ENCODE peak calls at places on chromosomes 6 and 20, in six cellular contexts. One of them, this sample, is unnamed.

GRCh38 chr6:108559884-108560462 is 744 bp upstream of the FOXO3 start:
- DNase-seq in left lung: peak
- DNase-seq in choroid plexus epithelial cell: peak
- DNase-seq in iPS DF 6.9: no peak
- DNase-seq in AG04450: no peak
- DNase-seq in tibial nerve: peak
- DNase-seq in this sample: peak

GRCh38 chr20:24100370-24101011 is 111.9 kb upstream of the GGTLC1 start:
- DNase-seq in left lung: no peak
- DNase-seq in choroid plexus epithelial cell: peak
- DNase-seq in iPS DF 6.9: no peak
- DNase-seq in AG04450: no peak
- DNase-seq in tibial nerve: no peak
- DNase-seq in this sample: no peak

GRCh38 chr20:26163890-26164289 is 467.2 kb upstream of the ZNF337 start:
- DNase-seq in left lung: no peak
- DNase-seq in choroid plexus epithelial cell: peak
- DNase-seq in iPS DF 6.9: no peak
- DNase-seq in AG04450: peak
- DNase-seq in tibial nerve: no peak
- DNase-seq in this sample: peak

GRCh38 chr6:15630202-15630601 is 32.6 kb downstream of the DTNBP1 start:
- DNase-seq in left lung: no peak
- DNase-seq in choroid plexus epithelial cell: peak
- DNase-seq in iPS DF 6.9: no peak
- DNase-seq in AG04450: no peak
- DNase-seq in tibial nerve: no peak
- DNase-seq in this sample: no peak

GRCh38 chr6:137115653-137116052 is 57.8 kb downstream of the IL22RA2 start:
- DNase-seq in left lung: no peak
- DNase-seq in choroid plexus epithelial cell: peak
- DNase-seq in iPS DF 6.9: no peak
- DNase-seq in AG04450: no peak
- DNase-seq in tibial nerve: no peak
- DNase-seq in this sample: no peak

GRCh38 chr6:21864211-21864610 is 270.7 kb downstream of the SOX4 start:
- DNase-seq in left lung: no peak
- DNase-seq in choroid plexus epithelial cell: no peak
- DNase-seq in iPS DF 6.9: no peak
- DNase-seq in AG04450: no peak
- DNase-seq in tibial nerve: no peak
- DNase-seq in this sample: no peak

GRCh38 chr6:18259675-18260447 is 4.5 kb downstream of the DEK start:
- DNase-seq in left lung: no peak
- DNase-seq in choroid plexus epithelial cell: no peak
- DNase-seq in iPS DF 6.9: no peak
- DNase-seq in AG04450: no peak
- DNase-seq in tibial nerve: no peak
- DNase-seq in this sample: no peak

GRCh38 chr6:161618816-161619454 is 345.1 kb upstream of the AGPAT4 start:
- DNase-seq in left lung: no peak
- DNase-seq in choroid plexus epithelial cell: peak
- DNase-seq in iPS DF 6.9: peak
- DNase-seq in AG04450: no peak
- DNase-seq in tibial nerve: no peak
- DNase-seq in this sample: no peak

GRCh38 chr6:168700880-168701279 is 259.9 kb downstream of the SMOC2 start:
- DNase-seq in left lung: no peak
- DNase-seq in choroid plexus epithelial cell: no peak
- DNase-seq in iPS DF 6.9: no peak
- DNase-seq in AG04450: no peak
- DNase-seq in tibial nerve: no peak
- DNase-seq in this sample: no peak

GRCh38 chr6:28948782-28949486 is 25.1 kb upstream of the TRIM27 start:
- DNase-seq in left lung: no peak
- DNase-seq in choroid plexus epithelial cell: no peak
- DNase-seq in iPS DF 6.9: no peak
- DNase-seq in AG04450: no peak
- DNase-seq in tibial nerve: no peak
- DNase-seq in this sample: no peak

GRCh38 chr6:167566711-167567141 is 241.8 kb downstream of the TTLL2 start:
- DNase-seq in left lung: no peak
- DNase-seq in choroid plexus epithelial cell: no peak
- DNase-seq in iPS DF 6.9: no peak
- DNase-seq in AG04450: no peak
- DNase-seq in tibial nerve: no peak
- DNase-seq in this sample: no peak

GRCh38 chr20:21505810-21506530 is 7.9 kb downstream of the NKX2-2 start:
- DNase-seq in left lung: no peak
- DNase-seq in choroid plexus epithelial cell: peak
- DNase-seq in iPS DF 6.9: no peak
- DNase-seq in AG04450: no peak
- DNase-seq in tibial nerve: no peak
- DNase-seq in this sample: no peak

GRCh38 chr6:139392834-139393233 is 18.4 kb upstream of the CITED2 start:
- DNase-seq in left lung: no peak
- DNase-seq in choroid plexus epithelial cell: peak
- DNase-seq in iPS DF 6.9: no peak
- DNase-seq in AG04450: no peak
- DNase-seq in tibial nerve: no peak
- DNase-seq in this sample: no peak

GRCh38 chr20:8443464-8444072 is 311.5 kb downstream of the PLCB1 start:
- DNase-seq in left lung: no peak
- DNase-seq in choroid plexus epithelial cell: no peak
- DNase-seq in iPS DF 6.9: peak
- DNase-seq in AG04450: no peak
- DNase-seq in tibial nerve: no peak
- DNase-seq in this sample: no peak

GRCh38 chr6:159217595-159218275 is 48.5 kb downstream of the FNDC1 start:
- DNase-seq in left lung: no peak
- DNase-seq in choroid plexus epithelial cell: peak
- DNase-seq in iPS DF 6.9: peak
- DNase-seq in AG04450: peak
- DNase-seq in tibial nerve: no peak
- DNase-seq in this sample: no peak

GRCh38 chr6:108293527-108294296 is 1.1 kb upstream of the AFG1L start:
- DNase-seq in left lung: no peak
- DNase-seq in choroid plexus epithelial cell: no peak
- DNase-seq in iPS DF 6.9: no peak
- DNase-seq in AG04450: no peak
- DNase-seq in tibial nerve: no peak
- DNase-seq in this sample: no peak

GRCh38 chr6:102619585-102619984 is 1226.1 kb downstream of the GRIK2 start:
- DNase-seq in left lung: no peak
- DNase-seq in choroid plexus epithelial cell: peak
- DNase-seq in iPS DF 6.9: no peak
- DNase-seq in AG04450: no peak
- DNase-seq in tibial nerve: no peak
- DNase-seq in this sample: no peak

GRCh38 chr6:125867483-125867935 is 76.7 kb downstream of the NCOA7 start:
- DNase-seq in left lung: peak
- DNase-seq in choroid plexus epithelial cell: peak
- DNase-seq in iPS DF 6.9: no peak
- DNase-seq in AG04450: peak
- DNase-seq in tibial nerve: no peak
- DNase-seq in this sample: peak

GRCh38 chr6:71602385-71602949 is 283.9 kb upstream of the RIMS1 start:
- DNase-seq in left lung: no peak
- DNase-seq in choroid plexus epithelial cell: no peak
- DNase-seq in iPS DF 6.9: no peak
- DNase-seq in AG04450: no peak
- DNase-seq in tibial nerve: no peak
- DNase-seq in this sample: no peak

GRCh38 chr6:41022294-41022693 is 16.7 kb downstream of the UNC5CL start:
- DNase-seq in left lung: no peak
- DNase-seq in choroid plexus epithelial cell: peak
- DNase-seq in iPS DF 6.9: no peak
- DNase-seq in AG04450: no peak
- DNase-seq in tibial nerve: no peak
- DNase-seq in this sample: no peak

GRCh38 chr6:148398244-148398643 is 55.6 kb downstream of the SASH1 start:
- DNase-seq in left lung: no peak
- DNase-seq in choroid plexus epithelial cell: no peak
- DNase-seq in iPS DF 6.9: no peak
- DNase-seq in AG04450: no peak
- DNase-seq in tibial nerve: no peak
- DNase-seq in this sample: no peak

GRCh38 chr20:36490191-36490590 is 51.1 kb upstream of the MYL9 start:
- DNase-seq in left lung: no peak
- DNase-seq in choroid plexus epithelial cell: no peak
- DNase-seq in iPS DF 6.9: no peak
- DNase-seq in AG04450: no peak
- DNase-seq in tibial nerve: no peak
- DNase-seq in this sample: no peak

GRCh38 chr6:109793793-109794192 is 102.7 kb downstream of the FIG4 start:
- DNase-seq in left lung: no peak
- DNase-seq in choroid plexus epithelial cell: peak
- DNase-seq in iPS DF 6.9: no peak
- DNase-seq in AG04450: peak
- DNase-seq in tibial nerve: no peak
- DNase-seq in this sample: peak

GRCh38 chr20:44747166-44748004 is 1.7 kb downstream of the KCNK15 start:
- DNase-seq in left lung: peak
- DNase-seq in choroid plexus epithelial cell: peak
- DNase-seq in iPS DF 6.9: peak
- DNase-seq in AG04450: peak
- DNase-seq in tibial nerve: peak
- DNase-seq in this sample: no peak

GRCh38 chr20:25032478-25033183 is 25.3 kb downstream of the ACSS1 start:
- DNase-seq in left lung: no peak
- DNase-seq in choroid plexus epithelial cell: no peak
- DNase-seq in iPS DF 6.9: no peak
- DNase-seq in AG04450: no peak
- DNase-seq in tibial nerve: peak
- DNase-seq in this sample: no peak

GRCh38 chr6:144248470-144249301 is 36.4 kb upstream of the UTRN start:
- DNase-seq in left lung: no peak
- DNase-seq in choroid plexus epithelial cell: peak
- DNase-seq in iPS DF 6.9: no peak
- DNase-seq in AG04450: peak
- DNase-seq in tibial nerve: no peak
- DNase-seq in this sample: peak

GRCh38 chr6:163648868-163649267 is 234.3 kb downstream of the QKI start:
- DNase-seq in left lung: no peak
- DNase-seq in choroid plexus epithelial cell: no peak
- DNase-seq in iPS DF 6.9: no peak
- DNase-seq in AG04450: no peak
- DNase-seq in tibial nerve: no peak
- DNase-seq in this sample: no peak

GRCh38 chr20:46031701-46032254 is 2.8 kb downstream of the SLC12A5 start:
- DNase-seq in left lung: no peak
- DNase-seq in choroid plexus epithelial cell: no peak
- DNase-seq in iPS DF 6.9: no peak
- DNase-seq in AG04450: no peak
- DNase-seq in tibial nerve: no peak
- DNase-seq in this sample: no peak

GRCh38 chr6:13234130-13234529 is 94.2 kb downstream of the TBC1D7 start:
- DNase-seq in left lung: no peak
- DNase-seq in choroid plexus epithelial cell: no peak
- DNase-seq in iPS DF 6.9: no peak
- DNase-seq in AG04450: no peak
- DNase-seq in tibial nerve: no peak
- DNase-seq in this sample: no peak

GRCh38 chr20:41177636-41178035 is 40.3 kb downstream of the PLCG1 start:
- DNase-seq in left lung: no peak
- DNase-seq in choroid plexus epithelial cell: peak
- DNase-seq in iPS DF 6.9: no peak
- DNase-seq in AG04450: peak
- DNase-seq in tibial nerve: no peak
- DNase-seq in this sample: peak

GRCh38 chr6:38012573-38012972 is 193.0 kb downstream of the ZFAND3 start:
- DNase-seq in left lung: no peak
- DNase-seq in choroid plexus epithelial cell: peak
- DNase-seq in iPS DF 6.9: no peak
- DNase-seq in AG04450: peak
- DNase-seq in tibial nerve: no peak
- DNase-seq in this sample: no peak

GRCh38 chr20:63979221-63979548 is 257 bp downstream of the SAMD10 start:
- DNase-seq in left lung: no peak
- DNase-seq in choroid plexus epithelial cell: no peak
- DNase-seq in iPS DF 6.9: no peak
- DNase-seq in AG04450: no peak
- DNase-seq in tibial nerve: no peak
- DNase-seq in this sample: no peak
- H3K4me3 ChIP-seq in left lung: peak
- H3K4me3 ChIP-seq in choroid plexus epithelial cell: peak
- H3K4me3 ChIP-seq in iPS DF 6.9: peak
- H3K4me3 ChIP-seq in AG04450: peak
- H3K4me3 ChIP-seq in tibial nerve: peak
- H3K4me3 ChIP-seq in this sample: peak

GRCh38 chr20:3681931-3682820 is at the start of gene ADAM33:
- DNase-seq in left lung: no peak
- DNase-seq in choroid plexus epithelial cell: peak
- DNase-seq in iPS DF 6.9: no peak
- DNase-seq in AG04450: no peak
- DNase-seq in tibial nerve: peak
- DNase-seq in this sample: no peak
- H3K4me3 ChIP-seq in left lung: peak
- H3K4me3 ChIP-seq in choroid plexus epithelial cell: peak
- H3K4me3 ChIP-seq in iPS DF 6.9: peak
- H3K4me3 ChIP-seq in AG04450: peak
- H3K4me3 ChIP-seq in tibial nerve: peak
- H3K4me3 ChIP-seq in this sample: peak

DNA sequence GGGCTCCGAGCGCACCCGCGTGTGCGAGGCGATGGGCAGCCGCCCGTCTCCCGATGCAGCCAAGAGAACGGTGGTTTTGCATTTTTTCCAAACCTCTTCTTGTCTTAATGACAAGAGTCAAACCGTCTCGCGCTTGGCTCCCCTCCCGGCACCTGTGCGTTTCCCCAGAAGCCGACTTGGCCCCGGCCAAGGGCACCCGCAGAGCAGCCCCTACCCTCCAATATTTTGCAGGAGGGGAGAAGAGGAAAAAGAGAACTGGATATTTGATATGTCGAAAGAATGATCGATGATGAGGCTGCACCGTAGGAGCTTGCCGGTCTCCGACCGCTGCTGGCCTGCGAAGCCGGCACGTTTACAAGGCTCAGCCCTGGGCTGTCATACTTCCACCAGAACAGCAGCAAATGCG is 296.6 kb downstream of the TFAP2C start:
- DNase-seq in left lung: no peak
- DNase-seq in choroid plexus epithelial cell: peak
- DNase-seq in iPS DF 6.9: no peak
- DNase-seq in AG04450: no peak
- DNase-seq in tibial nerve: no peak
- DNase-seq in this sample: no peak
- H3K4me3 ChIP-seq in left lung: no peak
- H3K4me3 ChIP-seq in choroid plexus epithelial cell: no peak
- H3K4me3 ChIP-seq in iPS DF 6.9: peak
- H3K4me3 ChIP-seq in AG04450: no peak
- H3K4me3 ChIP-seq in tibial nerve: peak
- H3K4me3 ChIP-seq in this sample: no peak

DNA sequence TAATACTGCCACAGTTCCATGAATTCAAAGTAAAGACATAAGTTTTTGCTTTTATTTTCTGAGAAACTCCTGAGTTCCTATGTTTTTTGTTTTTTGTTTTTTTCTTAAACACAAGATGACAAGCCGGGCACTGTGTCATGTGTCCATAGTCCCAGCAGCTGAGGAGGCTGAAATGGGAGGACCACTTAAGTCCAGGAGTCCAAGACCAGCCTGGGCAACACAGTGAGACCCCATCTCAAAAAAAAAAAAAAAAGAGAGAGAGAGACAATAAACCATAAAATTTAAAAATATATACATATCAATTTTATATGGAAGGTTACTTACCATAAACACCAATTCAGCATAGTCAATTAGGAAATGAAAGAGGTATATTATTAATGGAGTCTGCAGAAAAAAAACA is 31.9 kb downstream of the PIGU start:
- DNase-seq in left lung: no peak
- DNase-seq in choroid plexus epithelial cell: no peak
- DNase-seq in iPS DF 6.9: no peak
- DNase-seq in AG04450: no peak
- DNase-seq in tibial nerve: no peak
- DNase-seq in this sample: no peak
- H3K4me3 ChIP-seq in left lung: no peak
- H3K4me3 ChIP-seq in choroid plexus epithelial cell: no peak
- H3K4me3 ChIP-seq in iPS DF 6.9: no peak
- H3K4me3 ChIP-seq in AG04450: no peak
- H3K4me3 ChIP-seq in tibial nerve: no peak
- H3K4me3 ChIP-seq in this sample: no peak

This sample was measured in skeletal muscle cell.